ENCODE peak calls at places on chromosomes 3 and 15, in six cellular contexts. E is H1, T is HepG2, Q is SK-N-SH, I is K562, H is HCT116. K is an unnamed sample. For H3K36me3, the result is how much of the 10 kb centered on the place peaks cover.

GRCh38 chr3:12049675-12050074 is 45.5 kb downstream of the SYN2 start:
- DNase-seq in E (no peak), T (no peak), Q (no peak), I (peak), H (no peak), K (no peak)

GRCh38 chr15:84645997-84646396 is 8.1 kb downstream of the WDR73 start:
- DNase-seq in E (no peak), T (no peak), Q (no peak), I (no peak), H (no peak), K (no peak)

GRCh38 chr3:13109516-13109915 is 36.3 kb upstream of the IQSEC1 start:
- DNase-seq in E (no peak), T (no peak), Q (no peak), I (no peak), H (no peak), K (no peak)

GRCh38 chr15:25385986-25386385 is 52.8 kb downstream of the UBE3A start:
- DNase-seq in E (no peak), T (peak), Q (no peak), I (no peak), H (no peak), K (no peak)

GRCh38 chr15:51883436-51883835 is 54.0 kb downstream of the TMOD3 start:
- DNase-seq in E (no peak), T (no peak), Q (no peak), I (no peak), H (no peak), K (no peak)

GRCh38 chr3:196688349-196688748 is 23.7 kb downstream of the CEP19 start:
- DNase-seq in E (no peak), T (no peak), Q (no peak), I (no peak), H (no peak), K (no peak)

GRCh38 chr15:69593981-69594966 is 141.7 kb downstream of the RPLP1 start:
- DNase-seq in E (no peak), T (peak), Q (no peak), I (peak), H (no peak), K (no peak)

GRCh38 chr3:196793224-196793623 is 53.6 kb downstream of the PAK2 start:
- DNase-seq in E (no peak), T (peak), Q (peak), I (no peak), H (peak), K (peak)

GRCh38 chr3:41581700-41582099 is 380.2 kb downstream of the ULK4 start:
- DNase-seq in E (no peak), T (no peak), Q (no peak), I (peak), H (no peak), K (no peak)

GRCh38 chr3:129378949-129379348 is 49.5 kb downstream of the EFCAB12 start:
- DNase-seq in E (no peak), T (peak), Q (no peak), I (no peak), H (no peak), K (no peak)

GRCh38 chr3:130729154-130729553 is 17.5 kb downstream of the PIK3R4 start:
- DNase-seq in E (no peak), T (no peak), Q (peak), I (no peak), H (no peak), K (no peak)

GRCh38 chr3:62144482-62144881 is 228.9 kb downstream of the FEZF2 start:
- DNase-seq in E (no peak), T (no peak), Q (no peak), I (no peak), H (no peak), K (no peak)

GRCh38 chr15:57655809-57656208 is 50.7 kb upstream of the POLR2M start:
- DNase-seq in E (no peak), T (no peak), Q (no peak), I (no peak), H (no peak), K (no peak)

GRCh38 chr3:140341817-140342403 is 336.0 kb upstream of the TRIM42 start:
- DNase-seq in E (peak), T (no peak), Q (no peak), I (no peak), H (no peak), K (no peak)

GRCh38 chr3:184472723-184473419 is 88.7 kb upstream of the EPHB3 start:
- DNase-seq in E (no peak), T (no peak), Q (no peak), I (no peak), H (no peak), K (no peak)

GRCh38 chr3:156620260-156620659 is 54.1 kb upstream of the TIPARP start:
- DNase-seq in E (no peak), T (peak), Q (no peak), I (peak), H (no peak), K (no peak)

GRCh38 chr3:51712511-51712931 is 5.7 kb downstream of the GRM2 start:
- DNase-seq in E (peak), T (no peak), Q (peak), I (no peak), H (no peak), K (no peak)

GRCh38 chr15:74221399-74222230 is 14.5 kb upstream of the CCDC33 start:
- DNase-seq in E (peak), T (no peak), Q (no peak), I (no peak), H (no peak), K (no peak)
- H3K4me3 ChIP-seq in E (no peak), T (no peak), Q (no peak), I (no peak), H (no peak), K (no peak)

GRCh38 chr3:4670352-4670751 is 177.2 kb downstream of the ITPR1 start:
- DNase-seq in E (no peak), T (peak), Q (peak), I (peak), H (no peak), K (no peak)

GRCh38 chr3:4675704-4676103 is 182.6 kb downstream of the ITPR1 start:
- DNase-seq in E (no peak), T (no peak), Q (no peak), I (no peak), H (no peak), K (no peak)

GRCh38 chr3:4678320-4678719 is 185.2 kb downstream of the ITPR1 start:
- DNase-seq in E (no peak), T (no peak), Q (no peak), I (no peak), H (no peak), K (no peak)

GRCh38 chr3:4672727-4673126 is 179.6 kb downstream of the ITPR1 start:
- DNase-seq in E (no peak), T (no peak), Q (no peak), I (no peak), H (no peak), K (no peak)

DNA sequence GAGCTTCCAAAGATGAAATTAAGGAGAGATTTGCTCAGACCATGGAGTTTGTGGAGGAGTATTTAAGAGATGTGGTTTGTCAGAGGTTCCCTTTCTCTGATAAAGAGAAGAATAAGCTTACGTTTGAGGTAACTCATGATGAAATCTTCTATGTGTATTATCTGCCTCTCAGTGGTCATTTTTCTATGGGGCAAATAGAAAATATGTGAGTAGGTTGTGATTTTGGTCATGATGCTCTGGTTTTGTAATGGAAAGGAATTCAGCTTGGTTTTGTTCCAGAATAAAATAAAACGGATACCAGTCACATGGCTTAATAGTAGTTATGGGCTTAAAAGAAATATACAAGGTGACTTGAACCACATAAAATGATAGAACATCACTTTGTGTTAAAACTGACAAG is 181.1 kb downstream of the ITPR1 start:
- DNase-seq in E (no peak), T (no peak), Q (no peak), I (no peak), H (no peak), K (no peak)
- H3K36me3 ChIP-seq in E (under half), T (under half), Q (under half), I (under half), H (under half), K (under half)

DNA sequence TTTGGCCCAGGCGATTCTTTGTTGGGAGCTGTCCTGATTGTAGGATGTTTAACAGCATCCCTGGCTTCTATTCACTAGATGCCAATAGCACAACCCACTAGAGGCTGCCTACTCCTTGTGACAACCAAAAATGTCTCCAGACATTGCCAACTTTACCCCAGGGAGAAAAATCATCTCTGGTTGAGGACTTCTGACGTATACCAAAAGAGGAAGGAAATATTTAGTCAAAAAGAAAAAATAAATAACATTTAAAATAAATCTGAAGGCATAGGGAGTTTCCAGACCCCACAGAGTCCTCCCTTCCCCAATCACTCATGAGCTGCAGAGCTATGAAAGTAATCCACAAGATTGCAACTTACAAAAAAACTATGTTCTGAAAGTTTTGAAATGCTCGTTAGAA is 61.0 kb downstream of the MECOM start:
- DNase-seq in E (no peak), T (no peak), Q (no peak), I (no peak), H (no peak), K (no peak)
- TF ChIP-seq SIN3A in E (no peak), T (no peak), Q (no peak), I (no peak), H (no peak), K (no peak)

DNA sequence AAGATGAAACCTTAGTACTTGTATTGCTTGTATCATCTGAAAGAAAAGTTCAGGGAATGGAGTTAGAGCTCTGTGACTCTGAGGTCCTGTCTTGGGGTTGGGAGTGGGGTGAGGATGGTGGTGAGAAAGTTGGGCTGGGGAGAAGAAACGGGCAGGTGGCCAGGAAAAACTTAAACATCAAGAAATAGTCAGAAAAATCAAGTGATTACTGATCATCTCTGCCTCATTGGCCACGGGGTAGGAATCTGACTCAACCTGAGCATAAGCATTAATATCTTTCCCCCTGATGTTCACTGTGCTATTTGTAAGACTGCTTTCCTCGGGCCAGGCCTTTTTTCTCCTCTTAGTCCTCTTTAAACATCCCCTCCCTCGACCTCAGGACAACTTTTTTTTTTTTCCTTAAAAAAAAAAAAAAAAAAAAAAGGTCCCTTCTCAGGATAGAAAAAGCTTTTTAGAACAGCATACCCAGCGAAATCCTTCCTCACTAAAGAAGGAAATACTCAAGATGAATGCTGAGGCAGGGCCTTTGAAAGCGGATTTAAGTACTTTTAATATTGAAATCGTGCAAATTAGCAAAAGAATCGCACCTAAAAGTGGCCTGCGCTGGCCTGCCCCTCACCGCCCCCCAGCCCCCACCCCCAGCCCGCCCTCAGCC is 5.7 kb downstream of the MEIS2 start:
- DNase-seq in E (no peak), T (no peak), Q (no peak), I (no peak), H (no peak), K (no peak)
- H3K4me3 ChIP-seq in E (peak), T (no peak), Q (peak), I (no peak), H (no peak), K (no peak)

GRCh38 chr3:44571024-44571423 is 13.7 kb upstream of the ZNF660 start:
- DNase-seq in E (no peak), T (no peak), Q (no peak), I (no peak), H (no peak), K (no peak)

DNA sequence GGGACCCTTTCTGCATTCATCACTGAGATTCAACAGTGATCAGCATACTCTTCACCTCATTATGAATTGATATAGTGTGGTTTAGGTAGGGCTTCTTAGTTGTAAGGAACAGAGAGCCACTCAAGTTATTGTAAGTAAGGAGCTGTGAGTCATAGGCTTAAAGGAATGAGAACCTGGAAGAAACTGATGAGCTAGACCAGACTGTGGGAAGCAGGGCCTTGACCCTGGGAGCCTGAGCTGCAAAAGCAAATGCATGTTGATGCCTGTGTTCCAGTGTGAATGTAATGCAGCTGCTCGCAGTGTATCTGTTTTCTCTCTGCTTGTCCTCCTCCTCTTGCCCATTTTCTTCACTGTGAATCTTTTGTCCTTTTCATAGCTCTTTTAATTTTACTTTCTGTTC is 13.6 kb downstream of the ZKSCAN7 start:
- DNase-seq in E (no peak), T (no peak), Q (no peak), I (no peak), H (no peak), K (no peak)
- H3K36me3 ChIP-seq in E (under half), T (under half), Q (under half), I (under half), H (under half), K (under half)

GRCh38 chr15:46413799-46414198 is 779.0 kb downstream of the SQOR start:
- DNase-seq in E (no peak), T (no peak), Q (no peak), I (no peak), H (no peak), K (no peak)
- TF ChIP-seq SIN3A in E (no peak), T (no peak), Q (no peak), I (no peak), H (no peak), K (no peak)

DNA sequence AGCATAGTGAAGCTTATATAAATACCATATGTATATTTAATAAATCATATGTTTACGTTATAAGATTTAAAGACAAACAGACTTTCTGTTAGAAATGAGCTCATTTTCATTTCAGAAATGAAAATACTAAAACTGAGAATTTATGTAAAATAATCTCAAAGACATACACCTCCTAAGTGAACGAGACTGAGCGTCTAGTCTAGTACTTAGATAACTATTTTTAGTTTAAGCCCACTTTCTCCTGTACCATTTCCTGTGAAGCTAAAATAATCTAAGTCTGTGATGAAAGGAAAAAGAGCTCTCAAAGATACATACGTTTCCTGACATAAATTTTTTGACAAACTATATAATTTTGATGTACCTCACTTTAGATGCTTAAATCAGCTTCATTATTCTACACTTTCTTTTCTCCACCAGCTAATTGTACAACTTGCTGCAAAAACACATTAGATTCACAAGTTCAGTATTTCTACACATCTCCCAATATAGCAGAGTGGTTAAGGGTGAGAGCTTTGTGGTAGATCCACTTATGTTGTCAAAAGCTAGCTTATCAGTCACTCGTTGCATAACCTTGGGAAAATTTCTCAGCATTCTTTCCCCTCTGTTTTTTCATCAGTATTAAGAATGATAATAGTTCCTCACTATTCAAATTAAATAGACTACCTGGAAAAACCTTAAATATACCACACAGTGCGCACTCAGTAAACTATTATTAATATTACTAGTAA is 703.0 kb downstream of the PLOD2 start:
- DNase-seq in E (no peak), T (no peak), Q (no peak), I (no peak), H (no peak), K (no peak)
- H3K4me3 ChIP-seq in E (no peak), T (no peak), Q (no peak), I (no peak), H (no peak), K (no peak)

GRCh38 chr15:44565387-44566169 is 28.6 kb downstream of the EIF3J start:
- DNase-seq in E (no peak), T (no peak), Q (no peak), I (no peak), H (no peak), K (no peak)
- H3K36me3 ChIP-seq in E (under half), T (under half), Q (half or more), I (half or more), H (under half), K (under half)